ENCODE peak calls at places on chromosome 14, in seven cellular contexts. K is body of pancreas, X is HCT116, T is lower lobe of right lung, Q is cardiac muscle cell, R is heart right ventricle, W is A549. G is an unnamed sample. For H3K4me1, the result is how much of the 10 kb centered on the place peaks cover.

GRCh38 chr14:100915582-100915981 is 12.1 kb upstream of the RTL1 start:
- DNase-seq in W (no peak), K (no peak), X (no peak), Q (no peak), R (no peak), T (no peak), G (no peak)

GRCh38 chr14:73786942-73787759 is 64.5 kb upstream of the PTGR2 start:
- DNase-seq in K (peak), Q (peak), W (no peak), X (no peak), R (peak), T (peak), G (peak)

GRCh38 chr14:21191261-21191808 is 35.5 kb upstream of the OR5AU1 start:
- DNase-seq in T (no peak), K (no peak), W (no peak), Q (no peak), R (no peak), X (no peak), G (no peak)

GRCh38 chr14:34147461-34147860 is 196.6 kb upstream of the EGLN3 start:
- DNase-seq in Q (no peak), T (no peak), W (no peak), K (no peak), R (no peak), X (no peak), G (no peak)

GRCh38 chr14:83992857-83993256 is 1537.1 kb upstream of the FLRT2 start:
- DNase-seq in X (no peak), T (no peak), R (no peak), Q (no peak), K (no peak), W (no peak), G (no peak)

GRCh38 chr14:23056257-23056955 is 914 bp downstream of the CDH24 start:
- DNase-seq in X (peak), Q (peak), T (peak), W (peak), K (peak), R (peak), G (peak)

GRCh38 chr14:104821229-104821945 is 20.5 kb downstream of the ZBTB42 start:
- DNase-seq in K (no peak), W (no peak), X (no peak), T (no peak), R (peak), Q (no peak), G (no peak)

GRCh38 chr14:105491366-105492006 is 440 bp downstream of the TEDC1 start:
- DNase-seq in W (peak), X (peak), R (peak), Q (peak), T (peak), K (peak), G (peak)

GRCh38 chr14:97719931-97720330 is 922.7 kb downstream of the VRK1 start:
- DNase-seq in X (no peak), R (no peak), T (no peak), W (no peak), K (no peak), Q (no peak), G (no peak)

GRCh38 chr14:80906946-80907345 is 34.6 kb downstream of the CEP128 start:
- DNase-seq in K (no peak), Q (no peak), T (no peak), X (no peak), W (no peak), R (no peak), G (no peak)

GRCh38 chr14:22886500-22887259 is 3.7 kb downstream of the REM2 start:
- DNase-seq in R (peak), K (peak), X (peak), Q (peak), W (peak), T (peak), G (peak)

GRCh38 chr14:41743140-41743539 is 136.5 kb downstream of the LRFN5 start:
- DNase-seq in K (no peak), T (no peak), X (no peak), W (no peak), R (no peak), Q (no peak), G (no peak)

GRCh38 chr14:39091716-39092115 is 11.3 kb downstream of the SEC23A start:
- DNase-seq in T (no peak), K (no peak), Q (no peak), X (no peak), W (no peak), R (no peak), G (no peak)

GRCh38 chr14:90159147-90159546 is 97.2 kb upstream of the PSMC1 start:
- DNase-seq in K (no peak), T (no peak), Q (no peak), R (no peak), W (no peak), X (no peak), G (no peak)

GRCh38 chr14:22070119-22070982 is 396.7 kb upstream of the OR4E1 start:
- DNase-seq in Q (peak), W (no peak), R (peak), T (peak), X (no peak), K (no peak), G (no peak)

GRCh38 chr14:50677527-50678063 is 9.5 kb upstream of the SAV1 start:
- DNase-seq in R (no peak), X (peak), W (no peak), Q (peak), T (no peak), K (no peak), G (no peak)

GRCh38 chr14:41913398-41913797 is 306.7 kb downstream of the LRFN5 start:
- DNase-seq in W (no peak), R (no peak), Q (no peak), K (no peak), X (no peak), T (no peak), G (no peak)

GRCh38 chr14:76810953-76811400 is 1.7 kb downstream of the ANGEL1 start:
- DNase-seq in X (peak), T (no peak), R (no peak), W (peak), K (peak), Q (peak), G (no peak)

GRCh38 chr14:85487215-85487614 is 42.7 kb upstream of the FLRT2 start:
- DNase-seq in T (no peak), X (no peak), R (peak), W (no peak), K (no peak), Q (no peak), G (no peak)

GRCh38 chr14:31022386-31022785 is 3.1 kb upstream of the AP4S1 start:
- DNase-seq in W (no peak), X (no peak), R (no peak), K (no peak), Q (no peak), T (no peak), G (no peak)

GRCh38 chr14:73426877-73427276 is 31.5 kb downstream of the NUMB start:
- DNase-seq in Q (peak), W (no peak), R (peak), X (no peak), T (no peak), K (no peak), G (peak)

GRCh38 chr14:25351269-25351668 is 301.3 kb upstream of the STXBP6 start:
- DNase-seq in W (no peak), T (no peak), X (no peak), K (no peak), Q (no peak), R (no peak), G (no peak)

GRCh38 chr14:56196274-56196673 is 78.1 kb downstream of the PELI2 start:
- DNase-seq in X (no peak), Q (peak), T (no peak), K (no peak), W (no peak), R (no peak), G (no peak)

GRCh38 chr14:28321475-28322244 is 444.9 kb upstream of the FOXG1 start:
- DNase-seq in X (no peak), T (no peak), Q (peak), K (no peak), R (no peak), W (peak), G (no peak)

GRCh38 chr14:26984318-26985177 is 386.7 kb upstream of the NOVA1 start:
- DNase-seq in R (peak), X (peak), W (no peak), Q (peak), T (no peak), K (peak), G (peak)

GRCh38 chr14:96062010-96062409 is 22.8 kb downstream of the C14orf132 start:
- DNase-seq in R (no peak), T (no peak), Q (no peak), X (no peak), W (no peak), K (no peak), G (no peak)

GRCh38 chr14:53537421-53538315 is 384.5 kb upstream of the DDHD1 start:
- DNase-seq in R (peak), T (no peak), Q (peak), W (no peak), K (no peak), X (no peak), G (no peak)

GRCh38 chr14:55580401-55581010 is 499 bp downstream of the KTN1 start:
- DNase-seq in W (no peak), K (peak), R (peak), Q (peak), T (peak), X (no peak), G (peak)

GRCh38 chr14:77086017-77086727 is 11.9 kb upstream of the CIPC start:
- DNase-seq in X (no peak), W (no peak), T (no peak), K (no peak), Q (peak), R (no peak), G (no peak)

GRCh38 chr14:106039400-106039799 is 513.0 kb downstream of the TMEM121 start:
- DNase-seq in W (no peak), K (peak), R (no peak), Q (no peak), X (peak), T (peak), G (no peak)

GRCh38 chr14:96064866-96065265 is 25.7 kb downstream of the C14orf132 start:
- DNase-seq in K (no peak), T (no peak), R (no peak), X (no peak), Q (no peak), W (no peak), G (no peak)

GRCh38 chr14:81655423-81656314 is 122.0 kb upstream of the SEL1L start:
- DNase-seq in R (peak), Q (no peak), K (no peak), X (no peak), T (no peak), W (no peak), G (no peak)

GRCh38 chr14:35215110-35215872 is 76.9 kb upstream of the PSMA6 start:
- DNase-seq in T (no peak), K (no peak), Q (peak), W (peak), R (peak), X (peak), G (no peak)

GRCh38 chr14:55803506-55804197 is 223.6 kb downstream of the KTN1 start:
- DNase-seq in R (no peak), Q (peak), X (peak), K (no peak), T (no peak), W (no peak), G (no peak)

DNA sequence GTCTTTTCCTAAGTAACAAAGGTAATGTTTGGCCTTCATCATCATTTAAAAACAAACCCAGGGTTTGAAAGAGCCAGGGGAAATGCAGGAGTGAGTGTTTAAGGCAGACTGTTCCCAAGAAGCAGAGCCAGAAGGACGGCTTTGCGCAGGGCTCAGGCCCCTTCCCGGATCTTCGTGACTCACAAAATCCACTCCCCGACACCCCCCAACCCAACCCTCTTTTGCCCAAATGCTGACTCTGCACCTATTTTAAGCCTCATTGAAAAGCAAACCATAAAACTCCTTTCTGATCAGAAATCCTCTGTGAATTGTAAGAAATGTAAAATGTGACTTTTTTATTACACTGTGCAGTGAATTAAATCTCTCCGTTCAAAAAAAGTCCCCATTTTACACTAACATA is 67.5 kb downstream of the SETD3 start:
- DNase-seq in K (no peak), X (no peak), W (no peak), Q (no peak), T (no peak), R (no peak), G (no peak)
- H3K4me1 ChIP-seq in K (under half), X (under half), W (under half), Q (under half), T (under half), R (under half), G (under half)

GRCh38 chr14:24116111-24116809 is 1.5 kb upstream of the NRL start:
- DNase-seq in Q (no peak), T (no peak), K (no peak), W (no peak), X (no peak), R (no peak), G (no peak)
- H3K4me3 ChIP-seq in Q (peak), T (peak), K (peak), W (no peak), X (peak), R (peak), G (no peak)

GRCh38 chr14:51821822-51822221 is 38.6 kb upstream of the GNG2 start:
- DNase-seq in K (no peak), W (no peak), Q (no peak), T (no peak), R (no peak), X (no peak), G (no peak)

GRCh38 chr14:51825926-51826325 is 34.5 kb upstream of the GNG2 start:
- DNase-seq in R (no peak), X (no peak), W (no peak), Q (no peak), T (no peak), K (no peak), G (no peak)

GRCh38 chr14:51823706-51824105 is 36.7 kb upstream of the GNG2 start:
- DNase-seq in W (no peak), T (no peak), X (no peak), K (no peak), Q (no peak), R (no peak), G (no peak)

GRCh38 chr14:51824191-51824590 is 36.2 kb upstream of the GNG2 start:
- DNase-seq in Q (no peak), K (no peak), W (no peak), X (no peak), T (no peak), R (no peak), G (no peak)

DNA sequence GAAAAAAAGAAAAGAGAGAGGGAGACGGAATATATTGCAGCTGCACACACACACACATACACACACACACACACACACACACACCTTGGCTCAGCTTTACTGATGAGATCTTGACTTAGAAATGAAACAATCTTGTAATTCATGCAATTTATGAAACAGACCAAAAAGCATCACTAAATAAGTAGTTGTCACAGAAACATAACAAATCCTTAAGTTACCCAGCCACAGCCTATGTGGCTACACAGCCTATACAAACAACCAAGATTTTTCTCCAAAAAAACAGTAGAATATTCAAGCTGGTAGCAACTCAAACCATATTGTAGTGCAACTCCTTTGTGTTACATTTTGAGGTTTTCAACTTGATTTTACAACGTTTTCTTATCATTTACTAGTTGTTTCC is 37.9 kb upstream of the GNG2 start:
- DNase-seq in Q (no peak), T (no peak), W (no peak), R (no peak), X (no peak), K (no peak), G (no peak)
- H3K4me1 ChIP-seq in Q (under half), T (under half), W (under half), R (under half), X (under half), K (under half), G (under half)

GRCh38 chr14:75319021-75319420 is 40.4 kb downstream of the FOS start:
- DNase-seq in W (no peak), R (no peak), Q (no peak), K (no peak), T (no peak), X (no peak), G (no peak)

GRCh38 chr14:75322746-75323145 is 44.1 kb downstream of the FOS start:
- DNase-seq in T (no peak), K (no peak), R (no peak), Q (no peak), X (no peak), W (no peak), G (no peak)

GRCh38 chr14:75315143-75315542 is 36.5 kb downstream of the FOS start:
- DNase-seq in R (peak), W (no peak), Q (peak), X (no peak), K (peak), T (no peak), G (no peak)

GRCh38 chr14:75318353-75318752 is 39.7 kb downstream of the FOS start:
- DNase-seq in X (no peak), Q (no peak), W (no peak), T (no peak), R (no peak), K (no peak), G (no peak)

GRCh38 chr14:75317148-75317547 is 38.5 kb downstream of the FOS start:
- DNase-seq in K (no peak), R (no peak), X (no peak), T (no peak), W (no peak), Q (no peak), G (no peak)
- H3K4me3 ChIP-seq in K (no peak), R (no peak), X (no peak), T (no peak), W (no peak), Q (no peak), G (no peak)

DNA sequence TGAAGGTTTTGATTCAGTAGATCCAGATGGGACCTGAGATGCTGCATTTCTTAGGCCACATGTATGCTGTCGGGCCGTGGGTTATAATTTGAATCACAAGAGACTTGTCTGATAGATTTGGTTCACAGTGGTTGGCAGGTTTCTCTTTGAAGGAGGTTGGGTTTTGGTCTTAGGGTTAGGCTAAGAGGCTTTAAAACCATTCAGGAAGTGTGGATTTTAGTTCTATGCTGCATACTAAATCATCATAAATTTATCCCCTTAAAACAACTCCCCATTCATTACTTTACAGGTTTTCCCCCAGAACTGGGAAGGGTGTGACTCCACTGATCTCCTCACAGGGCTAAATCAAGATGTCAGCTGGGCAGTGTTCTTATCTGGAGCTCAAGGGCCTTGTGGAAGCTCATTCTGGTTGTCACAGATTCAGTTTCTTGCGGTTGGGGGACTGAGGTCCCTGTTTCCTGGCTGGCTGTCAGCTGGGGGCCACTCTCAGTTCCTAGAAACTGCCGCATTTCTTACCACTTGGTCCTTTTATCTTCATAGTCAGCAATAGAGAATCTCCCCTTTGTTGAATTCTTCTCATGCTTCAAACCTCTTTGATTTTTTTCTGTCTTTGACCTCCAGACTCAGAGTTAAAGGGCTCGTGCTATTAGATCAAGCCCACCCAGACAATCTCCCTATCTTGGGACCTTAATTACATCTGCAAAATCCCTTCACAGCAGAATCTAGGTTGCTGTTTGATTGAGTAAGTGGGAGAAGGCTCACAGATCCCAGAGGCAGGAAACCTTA is 20.6 kb upstream of the PCNX1 start:
- DNase-seq in R (no peak), Q (no peak), T (no peak), X (no peak), K (no peak), W (no peak), G (no peak)
- H3K4me1 ChIP-seq in R (under half), Q (half or more), T (under half), X (under half), K (under half), W (under half), G (under half)

GRCh38 chr14:103122578-103123127 is 608 bp upstream of the TNFAIP2 start:
- DNase-seq in R (peak), K (peak), T (no peak), Q (peak), W (no peak), X (no peak), G (no peak)

GRCh38 chr14:103123128-103123633 is at the start of gene TNFAIP2:
- DNase-seq in W (no peak), R (peak), Q (peak), X (no peak), K (peak), T (peak), G (no peak)

GRCh38 chr14:103121161-103121845 is 2.0 kb upstream of the TNFAIP2 start:
- DNase-seq in T (peak), X (no peak), R (peak), K (peak), Q (peak), W (no peak), G (no peak)

GRCh38 chr14:103123634-103124500 is 606 bp downstream of the TNFAIP2 start:
- DNase-seq in K (peak), X (no peak), T (peak), R (peak), W (no peak), Q (peak), G (peak)

DNA sequence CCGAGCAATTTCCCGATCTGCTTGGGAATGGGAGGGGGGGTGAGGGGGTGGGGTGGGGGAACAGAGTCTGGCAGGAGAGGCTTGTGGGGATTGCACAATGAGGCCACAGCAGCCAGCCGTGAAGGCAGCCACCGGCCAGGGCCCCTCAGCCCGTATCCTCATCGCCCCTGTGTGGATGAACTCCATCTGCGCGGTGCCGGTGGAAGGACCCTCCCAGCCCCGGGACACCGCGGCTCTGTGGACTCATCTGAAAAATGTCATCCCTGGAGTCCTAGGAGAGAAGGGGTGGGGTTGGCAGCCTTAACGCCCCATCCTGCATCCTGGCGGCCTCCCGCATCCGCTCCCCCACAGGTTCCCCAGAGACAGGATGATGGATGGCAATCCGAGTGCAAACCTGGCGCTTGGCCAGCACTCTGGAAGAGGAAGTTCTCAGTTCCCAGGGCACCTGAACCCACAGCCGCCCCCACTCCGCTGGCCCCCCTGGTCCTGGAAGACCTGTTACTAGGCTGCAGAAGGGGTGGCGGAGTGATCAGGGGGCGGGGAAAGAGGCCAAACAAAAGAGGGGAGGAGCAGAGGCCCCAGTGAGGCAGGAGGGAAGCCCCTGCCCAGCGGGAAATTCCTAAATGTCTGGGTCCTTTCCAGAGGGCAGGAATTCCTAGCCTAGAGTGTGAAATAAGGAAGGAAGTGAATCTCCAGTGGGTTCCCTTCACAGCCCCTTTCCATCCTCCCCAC is 1.2 kb upstream of the TNFAIP2 start:
- DNase-seq in X (no peak), Q (peak), R (peak), K (peak), W (peak), T (peak), G (peak)
- H3K4me3 ChIP-seq in X (no peak), Q (no peak), R (peak), K (no peak), W (peak), T (peak), G (no peak)